ENCODE peak calls at places on chromosomes 16 and 17, in seven cellular contexts. B is mammary epithelial cell; X is GM10248; C is NCI-H1092; Z is cerebellar cortex; I is stimulated activated CD4-positive, alpha-beta T cell treated with anti-CD3 and anti-CD28 coated beads, Interleukin-15, amount 100 ng/mL, for 1 hour; T is pons. S is an unnamed sample.
A peak's percentile ranks its signal among the peaks of the same experiment; 100 is the strongest.

GRCh38 chr17:7354262-7354781 is 634 bp upstream of the TMEM95 start:
- DNase-seq in X (peak; percentile 44), B (peak; percentile 100), T (no peak), I (no peak), Z (peak; percentile 31), C (no peak), S (no peak)

GRCh38 chr16:8374586-8374985 is 215.7 kb downstream of the TMEM114 start:
- DNase-seq in B (no peak), Z (no peak), I (no peak), X (no peak), T (no peak), C (no peak), S (no peak)

GRCh38 chr17:12068946-12069345 is 48.3 kb downstream of the MAP2K4 start:
- DNase-seq in C (no peak), T (no peak), X (no peak), Z (no peak), I (no peak), B (no peak), S (no peak)

GRCh38 chr16:66502020-66502913 is 47.7 kb downstream of the TK2 start:
- DNase-seq in I (no peak), X (no peak), B (no peak), T (no peak), Z (no peak), C (no peak), S (peak; percentile 49)

GRCh38 chr17:39652635-39653315 is 12.4 kb upstream of the TCAP start:
- DNase-seq in I (no peak), B (no peak), T (peak; percentile 92), Z (peak; percentile 48), C (no peak), X (no peak), S (no peak)

GRCh38 chr16:13453938-13454553 is 465.9 kb upstream of the ERCC4 start:
- DNase-seq in I (peak; percentile 0), X (peak; percentile 20), T (peak; percentile 34), C (peak; percentile 35), Z (peak; percentile 11), B (peak; percentile 48), S (peak; percentile 41)

GRCh38 chr16:4110065-4110464 is 6.2 kb downstream of the ADCY9 start:
- DNase-seq in X (no peak), I (no peak), B (no peak), T (no peak), C (no peak), Z (no peak), S (no peak)

GRCh38 chr17:48570325-48571023 is 7.7 kb downstream of the HOXB4 start:
- DNase-seq in X (no peak), T (no peak), C (no peak), I (no peak), Z (no peak), B (peak; percentile 47), S (no peak)

GRCh38 chr16:22786284-22786683 is 27.7 kb upstream of the HS3ST2 start:
- DNase-seq in T (no peak), Z (no peak), X (no peak), C (no peak), I (no peak), B (no peak), S (peak; percentile 19)

GRCh38 chr16:24253192-24253591 is 2.9 kb upstream of the CACNG3 start:
- DNase-seq in T (peak; percentile 71), Z (peak; percentile 66), I (no peak), C (peak; percentile 36), X (peak; percentile 71), B (peak; percentile 32), S (peak; percentile 65)

GRCh38 chr17:33220031-33220430 is 73.1 kb downstream of the ASIC2 start:
- DNase-seq in C (no peak), Z (no peak), B (no peak), I (no peak), X (no peak), T (no peak), S (no peak)

GRCh38 chr17:489758-490329 is 137.2 kb upstream of the RPH3AL start:
- DNase-seq in X (peak; percentile 50), B (peak; percentile 40), C (no peak), I (no peak), Z (peak; percentile 33), T (no peak), S (peak; percentile 80)

GRCh38 chr17:30552994-30553565 is 75.9 kb downstream of the GOSR1 start:
- DNase-seq in X (no peak), T (no peak), C (no peak), B (no peak), Z (no peak), I (no peak), S (no peak)

GRCh38 chr17:40474419-40475002 is 26.9 kb downstream of the TNS4 start:
- DNase-seq in X (no peak), B (peak; percentile 78), C (no peak), Z (no peak), T (no peak), I (no peak), S (no peak)

GRCh38 chr17:4945176-4945943 is 3.0 kb downstream of the PFN1 start:
- DNase-seq in I (peak; percentile 72), T (peak; percentile 36), Z (peak; percentile 51), X (peak; percentile 75), B (peak; percentile 93), C (no peak), S (peak; percentile 83)

GRCh38 chr16:47574091-47575054 is 113.2 kb downstream of the PHKB start:
- DNase-seq in X (peak; percentile 18), Z (no peak), T (no peak), C (no peak), B (peak; percentile 93), I (no peak), S (peak; percentile 27)

GRCh38 chr17:31092475-31093064 is 2.2 kb upstream of the NF1 start:
- DNase-seq in C (no peak), I (no peak), B (no peak), T (no peak), Z (no peak), X (no peak), S (no peak)

GRCh38 chr16:88448461-88449266 is 4.4 kb upstream of the ZFPM1 start:
- DNase-seq in I (no peak), C (no peak), Z (no peak), B (no peak), T (no peak), X (no peak), S (peak; percentile 61)

GRCh38 chr16:77738706-77739105 is 16.4 kb downstream of the NUDT7 start:
- DNase-seq in Z (no peak), B (peak; percentile 95), T (no peak), X (no peak), I (no peak), C (no peak), S (no peak)

GRCh38 chr16:80841231-80841630 is 36.8 kb upstream of the CDYL2 start:
- DNase-seq in C (no peak), T (no peak), X (no peak), Z (no peak), I (no peak), B (no peak), S (no peak)

GRCh38 chr17:11869680-11870394 is 127.4 kb downstream of the ZNF18 start:
- DNase-seq in T (no peak), X (no peak), I (no peak), B (no peak), Z (no peak), C (no peak), S (no peak)

GRCh38 chr17:81342062-81342699 is 47.1 kb upstream of the SLC38A10 start:
- DNase-seq in Z (no peak), T (no peak), I (no peak), X (no peak), C (no peak), B (peak; percentile 44), S (no peak)

GRCh38 chr16:982152-983043 is 828 bp downstream of the SOX8 start:
- DNase-seq in T (no peak), Z (no peak), X (no peak), B (no peak), C (no peak), I (no peak), S (no peak)

GRCh38 chr16:53775821-53776431 is 72.0 kb downstream of the FTO start:
- DNase-seq in X (no peak), C (no peak), B (peak; percentile 85), I (no peak), T (peak; percentile 48), Z (no peak), S (peak; percentile 87)